ENCODE peak calls at places on chromosomes 1 and 21, in four cellular contexts. H is CD4-positive, alpha-beta memory T cell; B is prostate gland; D is CD8-positive, alpha-beta memory T cell. T is an unnamed sample. For H3K4me1, the result is how much of the 10 kb centered on the place peaks cover.

GRCh38 chr1:890661-891060 is 33.1 kb upstream of the SAMD11 start:
- DNase-seq in H (no peak), B (no peak), D (no peak), T (no peak)

GRCh38 chr1:46719689-46720088 is 775 bp upstream of the EFCAB14 start:
- DNase-seq in H (no peak), B (peak), D (no peak), T (no peak)

GRCh38 chr21:45974073-45975016 is 7.2 kb upstream of the COL6A1 start:
- DNase-seq in H (no peak), B (no peak), D (no peak), T (peak)

GRCh38 chr1:202056644-202057334 is 46.4 kb downstream of the ELF3 start:
- DNase-seq in H (no peak), B (peak), D (no peak), T (peak)

GRCh38 chr1:156081174-156082110 is 823 bp downstream of the MEX3A start:
- DNase-seq in H (no peak), B (no peak), D (no peak), T (no peak)

GRCh38 chr1:180623579-180624347 is 8.1 kb upstream of the XPR1 start:
- DNase-seq in H (no peak), B (no peak), D (no peak), T (no peak)

GRCh38 chr21:26881504-26882228 is 36.5 kb upstream of the ADAMTS1 start:
- DNase-seq in H (no peak), B (no peak), D (no peak), T (no peak)

GRCh38 chr21:25636727-25637126 is 2.3 kb upstream of the JAM2 start:
- DNase-seq in H (no peak), B (no peak), D (no peak), T (no peak)

GRCh38 chr1:226979517-226980121 is 39.5 kb downstream of the COQ8A start:
- DNase-seq in H (no peak), B (no peak), D (no peak), T (no peak)

GRCh38 chr1:18936471-18936813 is 20.0 kb downstream of the IFFO2 start:
- DNase-seq in H (no peak), B (no peak), D (no peak), T (no peak)

GRCh38 chr1:178023181-178023618 is 53.3 kb upstream of the SEC16B start:
- DNase-seq in H (no peak), B (no peak), D (no peak), T (no peak)
- H3K4me1 ChIP-seq in H (under half), B (under half), D (under half), T (under half)

GRCh38 chr1:221834698-221835538 is 93.0 kb upstream of the DUSP10 start:
- DNase-seq in H (no peak), B (no peak), D (no peak), T (no peak)
- H3K4me1 ChIP-seq in H (under half), B (under half), D (under half), T (under half)

GRCh38 chr1:218513248-218513647 is 168.1 kb downstream of the TGFB2 start:
- DNase-seq in H (no peak), B (no peak), D (no peak), T (no peak)
- H3K4me1 ChIP-seq in H (under half), B (under half), D (under half), T (under half)

GRCh38 chr1:158330390-158330789 is 941 bp downstream of the CD1B start:
- DNase-seq in H (no peak), B (no peak), D (no peak), T (no peak)
- H3K4me1 ChIP-seq in H (under half), B (under half), D (under half), T (under half)

GRCh38 chr1:44805311-44806024 is 1.7 kb downstream of the DYNLT4 start:
- DNase-seq in H (no peak), B (no peak), D (no peak), T (peak)
- H3K4me1 ChIP-seq in H (half or more), B (under half), D (half or more), T (half or more)